ENCODE peak calls at places on chromosomes 7 and 10, in ten cellular contexts. One of them, this sample, is unnamed.

GRCh38 chr7:126228356-126229061 is 1024.2 kb downstream of the GRM8 start:
- DNase-seq in cardiac muscle cell: no peak
- DNase-seq in WTC11: no peak
- DNase-seq in mammary epithelial cell: no peak
- DNase-seq in stimulated activated CD4-positive, alpha-beta T cell treated with anti-CD3 and anti-CD28 coated beads, Interleukin-4, amount 100 ng/mL, for 24 hours: no peak
- DNase-seq in EH: no peak
- DNase-seq in germinal center: no peak
- DNase-seq in fibroblast of the conjunctiva: no peak
- DNase-seq in GM03348: no peak
- DNase-seq in AML-193: no peak
- DNase-seq in this sample: no peak

GRCh38 chr7:106309352-106309751 is 24.6 kb upstream of the NAMPT start:
- DNase-seq in cardiac muscle cell: no peak
- DNase-seq in WTC11: no peak
- DNase-seq in mammary epithelial cell: peak
- DNase-seq in stimulated activated CD4-positive, alpha-beta T cell treated with anti-CD3 and anti-CD28 coated beads, Interleukin-4, amount 100 ng/mL, for 24 hours: no peak
- DNase-seq in EH: peak
- DNase-seq in germinal center: no peak
- DNase-seq in fibroblast of the conjunctiva: no peak
- DNase-seq in GM03348: no peak
- DNase-seq in AML-193: no peak
- DNase-seq in this sample: no peak

GRCh38 chr10:91210435-91210834 is 10.0 kb upstream of the PCGF5 start:
- DNase-seq in cardiac muscle cell: no peak
- DNase-seq in WTC11: no peak
- DNase-seq in mammary epithelial cell: no peak
- DNase-seq in stimulated activated CD4-positive, alpha-beta T cell treated with anti-CD3 and anti-CD28 coated beads, Interleukin-4, amount 100 ng/mL, for 24 hours: no peak
- DNase-seq in EH: no peak
- DNase-seq in germinal center: peak
- DNase-seq in fibroblast of the conjunctiva: no peak
- DNase-seq in GM03348: no peak
- DNase-seq in AML-193: no peak
- DNase-seq in this sample: no peak

GRCh38 chr7:767941-768729 is 41.1 kb upstream of the PRKAR1B start:
- DNase-seq in cardiac muscle cell: no peak
- DNase-seq in WTC11: no peak
- DNase-seq in mammary epithelial cell: no peak
- DNase-seq in stimulated activated CD4-positive, alpha-beta T cell treated with anti-CD3 and anti-CD28 coated beads, Interleukin-4, amount 100 ng/mL, for 24 hours: no peak
- DNase-seq in EH: no peak
- DNase-seq in germinal center: no peak
- DNase-seq in fibroblast of the conjunctiva: peak
- DNase-seq in GM03348: no peak
- DNase-seq in AML-193: no peak
- DNase-seq in this sample: no peak

GRCh38 chr7:77606561-77606960 is 69.5 kb downstream of the PTPN12 start:
- DNase-seq in cardiac muscle cell: no peak
- DNase-seq in WTC11: no peak
- DNase-seq in mammary epithelial cell: no peak
- DNase-seq in stimulated activated CD4-positive, alpha-beta T cell treated with anti-CD3 and anti-CD28 coated beads, Interleukin-4, amount 100 ng/mL, for 24 hours: no peak
- DNase-seq in EH: no peak
- DNase-seq in germinal center: no peak
- DNase-seq in fibroblast of the conjunctiva: no peak
- DNase-seq in GM03348: no peak
- DNase-seq in AML-193: no peak
- DNase-seq in this sample: no peak

GRCh38 chr10:98569878-98570277 is 123.1 kb upstream of the HPS1 start:
- DNase-seq in cardiac muscle cell: no peak
- DNase-seq in WTC11: no peak
- DNase-seq in mammary epithelial cell: no peak
- DNase-seq in stimulated activated CD4-positive, alpha-beta T cell treated with anti-CD3 and anti-CD28 coated beads, Interleukin-4, amount 100 ng/mL, for 24 hours: no peak
- DNase-seq in EH: no peak
- DNase-seq in germinal center: no peak
- DNase-seq in fibroblast of the conjunctiva: no peak
- DNase-seq in GM03348: no peak
- DNase-seq in AML-193: no peak
- DNase-seq in this sample: no peak

GRCh38 chr10:26665080-26666048 is 32.1 kb upstream of the PDSS1 start:
- DNase-seq in cardiac muscle cell: no peak
- DNase-seq in WTC11: no peak
- DNase-seq in mammary epithelial cell: no peak
- DNase-seq in stimulated activated CD4-positive, alpha-beta T cell treated with anti-CD3 and anti-CD28 coated beads, Interleukin-4, amount 100 ng/mL, for 24 hours: no peak
- DNase-seq in EH: no peak
- DNase-seq in germinal center: no peak
- DNase-seq in fibroblast of the conjunctiva: no peak
- DNase-seq in GM03348: no peak
- DNase-seq in AML-193: no peak
- DNase-seq in this sample: no peak

GRCh38 chr10:30825022-30825421 is 195.5 kb upstream of the LYZL2 start:
- DNase-seq in cardiac muscle cell: no peak
- DNase-seq in WTC11: no peak
- DNase-seq in mammary epithelial cell: no peak
- DNase-seq in stimulated activated CD4-positive, alpha-beta T cell treated with anti-CD3 and anti-CD28 coated beads, Interleukin-4, amount 100 ng/mL, for 24 hours: no peak
- DNase-seq in EH: no peak
- DNase-seq in germinal center: no peak
- DNase-seq in fibroblast of the conjunctiva: no peak
- DNase-seq in GM03348: no peak
- DNase-seq in AML-193: no peak
- DNase-seq in this sample: no peak

GRCh38 chr10:76411719-76412435 is 980.5 kb downstream of the LRMDA start:
- DNase-seq in cardiac muscle cell: no peak
- DNase-seq in WTC11: no peak
- DNase-seq in mammary epithelial cell: no peak
- DNase-seq in stimulated activated CD4-positive, alpha-beta T cell treated with anti-CD3 and anti-CD28 coated beads, Interleukin-4, amount 100 ng/mL, for 24 hours: no peak
- DNase-seq in EH: peak
- DNase-seq in germinal center: no peak
- DNase-seq in fibroblast of the conjunctiva: peak
- DNase-seq in GM03348: peak
- DNase-seq in AML-193: no peak
- DNase-seq in this sample: no peak

GRCh38 chr7:80634505-80634904 is 3.9 kb upstream of the CD36 start:
- DNase-seq in cardiac muscle cell: no peak
- DNase-seq in WTC11: no peak
- DNase-seq in mammary epithelial cell: peak
- DNase-seq in stimulated activated CD4-positive, alpha-beta T cell treated with anti-CD3 and anti-CD28 coated beads, Interleukin-4, amount 100 ng/mL, for 24 hours: no peak
- DNase-seq in EH: peak
- DNase-seq in germinal center: no peak
- DNase-seq in fibroblast of the conjunctiva: peak
- DNase-seq in GM03348: peak
- DNase-seq in AML-193: peak
- DNase-seq in this sample: no peak

GRCh38 chr7:142669074-142669654 is 80.1 kb upstream of the PRSS1 start:
- DNase-seq in cardiac muscle cell: no peak
- DNase-seq in WTC11: no peak
- DNase-seq in mammary epithelial cell: peak
- DNase-seq in stimulated activated CD4-positive, alpha-beta T cell treated with anti-CD3 and anti-CD28 coated beads, Interleukin-4, amount 100 ng/mL, for 24 hours: no peak
- DNase-seq in EH: peak
- DNase-seq in germinal center: peak
- DNase-seq in fibroblast of the conjunctiva: no peak
- DNase-seq in GM03348: peak
- DNase-seq in AML-193: peak
- DNase-seq in this sample: no peak

GRCh38 chr10:104589871-104590270 is 51.2 kb upstream of the SORCS3 start:
- DNase-seq in cardiac muscle cell: no peak
- DNase-seq in WTC11: no peak
- DNase-seq in mammary epithelial cell: peak
- DNase-seq in stimulated activated CD4-positive, alpha-beta T cell treated with anti-CD3 and anti-CD28 coated beads, Interleukin-4, amount 100 ng/mL, for 24 hours: no peak
- DNase-seq in EH: peak
- DNase-seq in germinal center: no peak
- DNase-seq in fibroblast of the conjunctiva: no peak
- DNase-seq in GM03348: peak
- DNase-seq in AML-193: no peak
- DNase-seq in this sample: no peak

GRCh38 chr7:27709137-27710075 is 30.6 kb upstream of the TAX1BP1 start:
- DNase-seq in cardiac muscle cell: no peak
- DNase-seq in WTC11: no peak
- DNase-seq in mammary epithelial cell: peak
- DNase-seq in stimulated activated CD4-positive, alpha-beta T cell treated with anti-CD3 and anti-CD28 coated beads, Interleukin-4, amount 100 ng/mL, for 24 hours: no peak
- DNase-seq in EH: peak
- DNase-seq in germinal center: no peak
- DNase-seq in fibroblast of the conjunctiva: no peak
- DNase-seq in GM03348: peak
- DNase-seq in AML-193: no peak
- DNase-seq in this sample: no peak

This sample was measured in left lobe of liver.